ENCODE peak calls at places on chromosomes 13 and 19, in five cellular contexts. S is CD4-positive, alpha-beta T cell; O is mammary epithelial cell; P is tibial artery; E is fibroblast of lung. A is an unnamed sample.

GRCh38 chr19:36577271-36577996 is 4.3 kb upstream of the ZNF529 start:
- DNase-seq in P (no peak), S (no peak), O (no peak), E (no peak), A (no peak)

GRCh38 chr19:46299695-46300094 is 2.9 kb downstream of the HIF3A start:
- DNase-seq in O (no peak), E (no peak), S (no peak), P (peak; percentile 50), A (no peak)

GRCh38 chr19:23817519-23817918 is 58.8 kb upstream of the ZNF681 start:
- DNase-seq in E (peak; percentile 22), P (no peak), S (peak; percentile 16), O (peak; percentile 14), A (peak; percentile 90)

GRCh38 chr19:5434970-5435641 is 20.1 kb upstream of the ZNRF4 start:
- DNase-seq in S (no peak), P (no peak), O (peak; percentile 78), E (peak; percentile 39), A (peak; percentile 47)

GRCh38 chr19:33685541-33685940 is 63.8 kb downstream of the CHST8 start:
- DNase-seq in E (no peak), S (no peak), O (no peak), P (no peak), A (no peak)

GRCh38 chr19:38142176-38143035 is 81.6 kb downstream of the DPF1 start:
- DNase-seq in O (peak; percentile 32), E (peak; percentile 59), S (no peak), P (peak; percentile 55), A (peak; percentile 65)

GRCh38 chr13:23427342-23428182 is 5.9 kb downstream of the SACS start:
- DNase-seq in P (peak; percentile 40), S (no peak), E (peak; percentile 97), O (peak; percentile 69), A (peak; percentile 66)

GRCh38 chr19:18194208-18194530 is 1.2 kb downstream of the MPV17L2 start:
- DNase-seq in E (no peak), O (no peak), P (no peak), S (no peak), A (no peak)

GRCh38 chr19:44476559-44477408 is 23.5 kb downstream of the ZNF180 start:
- DNase-seq in E (peak; percentile 42), P (no peak), O (peak; percentile 14), S (no peak), A (no peak)

GRCh38 chr19:47419037-47419783 is at the start of gene MEIS3:
- DNase-seq in E (no peak), P (no peak), O (no peak), S (no peak), A (no peak)

GRCh38 chr19:15269806-15270205 is 37.6 kb upstream of the EPHX3 start:
- DNase-seq in O (no peak), S (no peak), E (no peak), P (no peak), A (no peak)

GRCh38 chr13:76884167-76884566 is 2.0 kb downstream of the KCTD12 start:
- DNase-seq in P (peak; percentile 34), S (no peak), E (peak; percentile 68), O (peak; percentile 49), A (no peak)

GRCh38 chr13:82356667-82357066 is 1525.6 kb downstream of the SLITRK1 start:
- DNase-seq in O (no peak), P (no peak), S (no peak), E (peak; percentile 55), A (no peak)

GRCh38 chr19:7914598-7915045 is at the start of gene TGFBR3L:
- DNase-seq in P (no peak), E (no peak), O (no peak), S (no peak), A (no peak)

GRCh38 chr13:112638919-112639318 is 50.9 kb upstream of the ATP11A start:
- DNase-seq in P (no peak), S (no peak), E (no peak), O (no peak), A (no peak)

GRCh38 chr13:112636401-112636975 is 48.5 kb upstream of the TUBGCP3 start:
- DNase-seq in E (no peak), P (no peak), O (no peak), S (no peak), A (no peak)

GRCh38 chr13:112635323-112635722 is 47.4 kb upstream of the TUBGCP3 start:
- DNase-seq in S (no peak), P (no peak), O (no peak), E (no peak), A (no peak)

GRCh38 chr13:112637017-112637801 is 49.3 kb upstream of the TUBGCP3 start:
- DNase-seq in O (no peak), S (no peak), P (no peak), E (no peak), A (no peak)

DNA sequence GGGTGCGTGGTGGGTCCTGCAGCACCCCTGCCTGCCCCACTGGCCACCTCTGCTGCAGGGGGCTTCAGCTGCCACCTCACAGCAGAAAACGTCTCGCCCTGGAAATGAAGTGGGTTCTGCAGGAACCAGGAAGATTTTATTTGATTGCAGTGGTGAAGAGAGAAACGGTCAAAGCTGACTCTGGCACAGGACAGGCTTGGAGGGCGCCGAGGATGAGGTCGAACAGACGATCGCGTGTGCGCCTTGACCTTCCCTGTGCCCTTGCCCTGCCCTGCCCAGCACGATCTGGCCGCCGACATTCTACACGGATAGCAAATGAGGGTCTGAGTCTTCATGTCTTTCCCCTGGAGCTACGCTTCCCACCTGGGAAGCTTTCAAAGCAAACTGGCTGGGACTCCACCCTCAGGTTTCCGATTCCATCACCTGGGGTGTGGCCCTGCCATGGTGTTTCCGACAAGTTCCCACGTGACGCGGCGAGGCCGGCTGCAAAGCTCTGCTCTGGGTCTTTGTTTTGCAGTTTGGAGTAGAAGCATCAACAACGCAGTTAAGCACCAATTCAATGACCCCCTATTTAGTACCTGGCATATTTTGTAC is 50.3 kb upstream of the TUBGCP3 start:
- DNase-seq in E (no peak), S (no peak), P (no peak), O (no peak), A (no peak)
- H3K27me3 ChIP-seq in E (peaks cover 8% of the 10 kb centered on the region), S (peaks cover 3% of the 10 kb centered on the region), P (peaks cover 67% of the 10 kb centered on the region), O (peaks cover 21% of the 10 kb centered on the region), A (peaks cover 16% of the 10 kb centered on the region)

DNA sequence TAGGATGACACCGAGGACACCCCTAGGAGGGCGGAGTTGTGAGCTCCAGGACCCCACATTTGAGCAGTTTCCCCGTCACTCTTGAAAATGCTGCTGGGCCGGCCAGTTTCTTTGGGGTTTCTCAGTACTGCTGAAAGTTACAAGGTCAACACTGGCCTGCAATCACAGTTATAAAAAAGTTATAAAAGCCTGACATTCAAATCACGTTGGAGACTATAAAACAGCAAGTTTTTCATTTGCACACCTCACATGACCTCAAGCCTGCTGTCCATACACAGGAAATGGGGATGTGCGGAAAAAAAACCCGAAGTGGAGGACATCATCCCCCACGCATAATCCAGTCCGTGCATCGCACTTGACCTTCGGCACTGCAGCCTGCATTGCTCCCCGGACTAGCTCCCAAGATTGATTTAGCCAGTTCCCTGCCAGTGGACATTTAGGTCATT is 27.0 kb downstream of the DNM2 start:
- DNase-seq in E (no peak), P (no peak), O (no peak), S (no peak), A (peak; percentile 68)
- TF ChIP-seq CTCF in E (no peak), P (no peak), O (no peak), S (no peak), A (no peak)

GRCh38 chr19:49497790-49498106 is 1.5 kb downstream of the RPS11 start:
- DNase-seq in S (peak; percentile 46), O (no peak), E (no peak), P (no peak), A (no peak)

GRCh38 chr19:49499030-49499670 is 2.9 kb downstream of the RPS11 start:
- DNase-seq in O (no peak), E (no peak), P (no peak), S (peak; percentile 49), A (peak; percentile 83)

GRCh38 chr19:49496574-49497008 is 357 bp downstream of the RPS11 start:
- DNase-seq in O (no peak), E (no peak), S (no peak), P (no peak), A (no peak)

GRCh38 chr19:49498475-49498874 is 2.2 kb downstream of the RPS11 start:
- DNase-seq in P (no peak), S (no peak), O (no peak), E (no peak), A (no peak)

DNA sequence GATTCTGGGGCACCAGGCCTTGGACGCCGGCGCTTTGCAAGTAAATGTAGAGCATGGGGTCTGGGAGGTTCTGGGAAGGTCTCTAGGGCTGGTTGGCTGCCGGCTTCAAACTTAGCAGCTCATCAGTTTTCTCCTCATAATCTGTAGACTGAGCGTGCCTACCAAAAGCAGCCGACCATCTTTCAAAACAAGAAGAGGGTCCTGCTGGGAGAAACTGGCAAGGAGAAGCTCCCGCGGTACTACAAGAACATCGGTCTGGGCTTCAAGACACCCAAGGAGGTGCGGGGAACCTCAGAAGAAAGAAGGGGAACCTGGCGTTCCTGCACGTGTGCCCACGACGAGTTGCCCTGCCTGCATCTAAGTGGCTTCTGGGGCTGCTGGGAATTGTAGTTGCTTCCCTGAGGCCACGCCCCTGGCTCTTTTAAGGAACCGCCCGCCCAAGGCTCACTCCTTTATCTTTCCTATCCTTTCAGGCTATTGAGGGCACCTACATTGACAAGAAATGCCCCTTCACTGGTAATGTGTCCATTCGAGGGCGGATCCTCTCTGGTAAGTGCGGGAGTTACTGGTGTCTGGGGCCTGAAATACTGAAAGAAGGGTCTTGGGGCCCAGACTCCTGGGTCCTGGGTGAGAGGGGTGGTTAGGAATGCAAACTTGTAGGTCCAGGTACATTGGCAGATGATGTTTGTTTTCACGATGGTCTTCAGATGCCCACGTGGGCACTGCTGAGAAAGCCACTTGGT is 984 bp downstream of the RPS11 start:
- DNase-seq in E (peak; percentile 65), O (peak; percentile 52), S (peak; percentile 72), P (peak; percentile 73), A (peak; percentile 82)
- H3K27ac ChIP-seq in E (peak overlapping the region; percentile 92), O (peak overlapping the region; percentile 95), S (peak overlapping the region; percentile 94), P (peak overlapping the region; percentile 89), A (peak overlapping the region; percentile 94)

GRCh38 chr19:48509467-48510194 is 2.0 kb downstream of the LMTK3 start:
- DNase-seq in O (no peak), S (no peak), E (no peak), P (no peak), A (no peak)
- H3K27me3 ChIP-seq in O (no peaks in the 10 kb centered on the region), S (no peaks in the 10 kb centered on the region), E (peaks cover 19% of the 10 kb centered on the region), P (peaks cover 65% of the 10 kb centered on the region), A (peaks cover 22% of the 10 kb centered on the region)

DNA sequence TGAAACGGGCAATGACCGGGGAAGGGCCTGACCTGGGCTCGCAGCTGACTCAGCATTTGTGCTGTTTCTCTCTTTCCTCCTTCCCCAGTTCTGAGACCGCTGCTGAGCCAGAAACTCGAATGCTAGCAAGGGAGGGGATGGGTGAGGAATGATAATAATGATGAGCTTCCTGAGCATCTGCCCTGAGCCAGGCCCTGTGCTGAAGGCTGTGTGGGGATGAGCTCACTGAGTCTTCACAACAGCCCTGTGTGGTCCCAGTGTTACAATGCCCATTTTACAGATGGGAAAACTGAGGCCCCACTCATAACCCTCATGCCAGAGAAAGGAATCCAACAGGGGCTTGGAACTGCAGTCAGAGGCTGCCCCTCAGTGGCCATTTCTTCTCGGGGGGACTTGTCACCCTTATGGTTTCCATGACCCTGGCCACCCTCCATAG is 8.1 kb downstream of the SULT2B1 start:
- DNase-seq in S (no peak), O (no peak), P (no peak), E (no peak), A (no peak)
- TF ChIP-seq CTCF in S (no peak), O (peak; percentile 10), P (no peak), E (no peak), A (no peak)

A was measured in adrenal gland.